ENCODE peak calls at places on chromosomes 5 and 9, in eight cellular contexts. One of them, this sample, is unnamed.
A peak's percentile ranks its signal among the peaks of the same experiment; 100 is the strongest.

GRCh38 chr5:102666164-102666951 is 88.7 kb upstream of the PAM start:
- DNase-seq in osteocyte: no peak
- DNase-seq in Ammon's horn: peak; percentile 66
- DNase-seq in midbrain: no peak
- DNase-seq in HCT116: no peak
- DNase-seq in NCI-H1436: peak; percentile 43
- DNase-seq in A172: no peak
- DNase-seq in HS-5: no peak
- DNase-seq in this sample: no peak

GRCh38 chr9:115367780-115368179 is 249.8 kb upstream of the TNC start:
- DNase-seq in osteocyte: no peak
- DNase-seq in Ammon's horn: no peak
- DNase-seq in midbrain: no peak
- DNase-seq in HCT116: no peak
- DNase-seq in NCI-H1436: no peak
- DNase-seq in A172: no peak
- DNase-seq in HS-5: no peak
- DNase-seq in this sample: no peak

GRCh38 chr5:40410939-40411635 is 268.6 kb upstream of the PTGER4 start:
- DNase-seq in osteocyte: no peak
- DNase-seq in Ammon's horn: peak; percentile 33
- DNase-seq in midbrain: no peak
- DNase-seq in HCT116: no peak
- DNase-seq in NCI-H1436: no peak
- DNase-seq in A172: peak; percentile 81
- DNase-seq in HS-5: peak; percentile 39
- DNase-seq in this sample: no peak

GRCh38 chr9:124799274-124800006 is 22.5 kb downstream of the OLFML2A start:
- DNase-seq in osteocyte: no peak
- DNase-seq in Ammon's horn: no peak
- DNase-seq in midbrain: no peak
- DNase-seq in HCT116: no peak
- DNase-seq in NCI-H1436: no peak
- DNase-seq in A172: no peak
- DNase-seq in HS-5: no peak
- DNase-seq in this sample: no peak

GRCh38 chr5:108801776-108802175 is 54.1 kb downstream of the FER start:
- DNase-seq in osteocyte: no peak
- DNase-seq in Ammon's horn: no peak
- DNase-seq in midbrain: no peak
- DNase-seq in HCT116: peak; percentile 84
- DNase-seq in NCI-H1436: no peak
- DNase-seq in A172: peak; percentile 95
- DNase-seq in HS-5: peak; percentile 83
- DNase-seq in this sample: no peak

GRCh38 chr9:134951461-134951860 is 33.7 kb upstream of the FCN1 start:
- DNase-seq in osteocyte: no peak
- DNase-seq in Ammon's horn: no peak
- DNase-seq in midbrain: no peak
- DNase-seq in HCT116: no peak
- DNase-seq in NCI-H1436: no peak
- DNase-seq in A172: no peak
- DNase-seq in HS-5: no peak
- DNase-seq in this sample: no peak

GRCh38 chr5:107430077-107430625 is 240.6 kb downstream of the EFNA5 start:
- DNase-seq in osteocyte: no peak
- DNase-seq in Ammon's horn: no peak
- DNase-seq in midbrain: no peak
- DNase-seq in HCT116: no peak
- DNase-seq in NCI-H1436: no peak
- DNase-seq in A172: no peak
- DNase-seq in HS-5: no peak
- DNase-seq in this sample: no peak

GRCh38 chr9:138008081-138008841 is 130.7 kb downstream of the CACNA1B start:
- DNase-seq in osteocyte: no peak
- DNase-seq in Ammon's horn: no peak
- DNase-seq in midbrain: no peak
- DNase-seq in HCT116: no peak
- DNase-seq in NCI-H1436: no peak
- DNase-seq in A172: peak; percentile 55
- DNase-seq in HS-5: peak; percentile 43
- DNase-seq in this sample: peak; percentile 60

GRCh38 chr9:112725961-112726360 is 8.0 kb upstream of the INIP start:
- DNase-seq in osteocyte: no peak
- DNase-seq in Ammon's horn: no peak
- DNase-seq in midbrain: no peak
- DNase-seq in HCT116: no peak
- DNase-seq in NCI-H1436: no peak
- DNase-seq in A172: no peak
- DNase-seq in HS-5: no peak
- DNase-seq in this sample: no peak

GRCh38 chr9:16726023-16726422 is 144.4 kb downstream of the BNC2 start:
- DNase-seq in osteocyte: no peak
- DNase-seq in Ammon's horn: no peak
- DNase-seq in midbrain: no peak
- DNase-seq in HCT116: no peak
- DNase-seq in NCI-H1436: no peak
- DNase-seq in A172: peak; percentile 52
- DNase-seq in HS-5: no peak
- DNase-seq in this sample: no peak

GRCh38 chr9:4137755-4138154 is 162.1 kb downstream of the GLIS3 start:
- DNase-seq in osteocyte: no peak
- DNase-seq in Ammon's horn: no peak
- DNase-seq in midbrain: no peak
- DNase-seq in HCT116: no peak
- DNase-seq in NCI-H1436: no peak
- DNase-seq in A172: peak; percentile 65
- DNase-seq in HS-5: peak; percentile 76
- DNase-seq in this sample: no peak

GRCh38 chr5:67536892-67537291 is 340.3 kb upstream of the CD180 start:
- DNase-seq in osteocyte: no peak
- DNase-seq in Ammon's horn: no peak
- DNase-seq in midbrain: no peak
- DNase-seq in HCT116: no peak
- DNase-seq in NCI-H1436: no peak
- DNase-seq in A172: no peak
- DNase-seq in HS-5: no peak
- DNase-seq in this sample: no peak

GRCh38 chr5:78889759-78890158 is 95.4 kb downstream of the ARSB start:
- DNase-seq in osteocyte: no peak
- DNase-seq in Ammon's horn: no peak
- DNase-seq in midbrain: no peak
- DNase-seq in HCT116: no peak
- DNase-seq in NCI-H1436: no peak
- DNase-seq in A172: peak; percentile 47
- DNase-seq in HS-5: peak; percentile 58
- DNase-seq in this sample: no peak

GRCh38 chr9:93651521-93651950 is 75.2 kb downstream of the PHF2 start:
- DNase-seq in osteocyte: no peak
- DNase-seq in Ammon's horn: no peak
- DNase-seq in midbrain: no peak
- DNase-seq in HCT116: no peak
- DNase-seq in NCI-H1436: no peak
- DNase-seq in A172: no peak
- DNase-seq in HS-5: no peak
- DNase-seq in this sample: peak; percentile 52

GRCh38 chr5:88870280-88870679 is 12.7 kb downstream of the MEF2C start:
- DNase-seq in osteocyte: no peak
- DNase-seq in Ammon's horn: no peak
- DNase-seq in midbrain: no peak
- DNase-seq in HCT116: no peak
- DNase-seq in NCI-H1436: no peak
- DNase-seq in A172: no peak
- DNase-seq in HS-5: no peak
- DNase-seq in this sample: no peak

GRCh38 chr9:34331191-34331590 is 1.8 kb downstream of the NUDT2 start:
- DNase-seq in osteocyte: no peak
- DNase-seq in Ammon's horn: no peak
- DNase-seq in midbrain: no peak
- DNase-seq in HCT116: no peak
- DNase-seq in NCI-H1436: no peak
- DNase-seq in A172: no peak
- DNase-seq in HS-5: no peak
- DNase-seq in this sample: no peak

GRCh38 chr5:134093351-134093750 is 21.1 kb upstream of the TCF7 start:
- DNase-seq in osteocyte: no peak
- DNase-seq in Ammon's horn: no peak
- DNase-seq in midbrain: no peak
- DNase-seq in HCT116: no peak
- DNase-seq in NCI-H1436: no peak
- DNase-seq in A172: no peak
- DNase-seq in HS-5: no peak
- DNase-seq in this sample: no peak

GRCh38 chr5:130198927-130199326 is 294.7 kb downstream of the CHSY3 start:
- DNase-seq in osteocyte: no peak
- DNase-seq in Ammon's horn: no peak
- DNase-seq in midbrain: no peak
- DNase-seq in HCT116: peak; percentile 48
- DNase-seq in NCI-H1436: no peak
- DNase-seq in A172: peak; percentile 39
- DNase-seq in HS-5: no peak
- DNase-seq in this sample: no peak

GRCh38 chr9:70091553-70091952 is 47.9 kb downstream of the MAMDC2 start:
- DNase-seq in osteocyte: no peak
- DNase-seq in Ammon's horn: no peak
- DNase-seq in midbrain: no peak
- DNase-seq in HCT116: no peak
- DNase-seq in NCI-H1436: peak; percentile 61
- DNase-seq in A172: no peak
- DNase-seq in HS-5: no peak
- DNase-seq in this sample: no peak

GRCh38 chr9:71681104-71681707 is 87.1 kb downstream of the CEMIP2 start:
- DNase-seq in osteocyte: no peak
- DNase-seq in Ammon's horn: no peak
- DNase-seq in midbrain: no peak
- DNase-seq in HCT116: no peak
- DNase-seq in NCI-H1436: no peak
- DNase-seq in A172: no peak
- DNase-seq in HS-5: no peak
- DNase-seq in this sample: no peak

GRCh38 chr5:149014634-149015033 is 48.2 kb downstream of the SH3TC2 start:
- DNase-seq in osteocyte: no peak
- DNase-seq in Ammon's horn: no peak
- DNase-seq in midbrain: no peak
- DNase-seq in HCT116: no peak
- DNase-seq in NCI-H1436: no peak
- DNase-seq in A172: no peak
- DNase-seq in HS-5: no peak
- DNase-seq in this sample: no peak

GRCh38 chr5:72138943-72139467 is 31.7 kb downstream of the MAP1B start:
- DNase-seq in osteocyte: no peak
- DNase-seq in Ammon's horn: no peak
- DNase-seq in midbrain: no peak
- DNase-seq in HCT116: no peak
- DNase-seq in NCI-H1436: no peak
- DNase-seq in A172: peak; percentile 87
- DNase-seq in HS-5: peak; percentile 94
- DNase-seq in this sample: no peak

GRCh38 chr9:20473566-20474116 is 148.7 kb downstream of the MLLT3 start:
- DNase-seq in osteocyte: no peak
- DNase-seq in Ammon's horn: no peak
- DNase-seq in midbrain: no peak
- DNase-seq in HCT116: no peak
- DNase-seq in NCI-H1436: no peak
- DNase-seq in A172: no peak
- DNase-seq in HS-5: no peak
- DNase-seq in this sample: no peak

GRCh38 chr5:81326554-81326953 is 25.2 kb downstream of the ZCCHC9 start:
- DNase-seq in osteocyte: no peak
- DNase-seq in Ammon's horn: no peak
- DNase-seq in midbrain: no peak
- DNase-seq in HCT116: no peak
- DNase-seq in NCI-H1436: no peak
- DNase-seq in A172: no peak
- DNase-seq in HS-5: no peak
- DNase-seq in this sample: no peak

GRCh38 chr5:103207653-103208052 is 50.9 kb upstream of the MACIR start:
- DNase-seq in osteocyte: no peak
- DNase-seq in Ammon's horn: no peak
- DNase-seq in midbrain: no peak
- DNase-seq in HCT116: no peak
- DNase-seq in NCI-H1436: no peak
- DNase-seq in A172: no peak
- DNase-seq in HS-5: no peak
- DNase-seq in this sample: no peak

GRCh38 chr5:152711996-152712395 is 306.9 kb upstream of the NMUR2 start:
- DNase-seq in osteocyte: no peak
- DNase-seq in Ammon's horn: no peak
- DNase-seq in midbrain: no peak
- DNase-seq in HCT116: no peak
- DNase-seq in NCI-H1436: no peak
- DNase-seq in A172: no peak
- DNase-seq in HS-5: no peak
- DNase-seq in this sample: no peak

GRCh38 chr5:178098685-178099084 is 14.6 kb upstream of the N4BP3 start:
- DNase-seq in osteocyte: no peak
- DNase-seq in Ammon's horn: no peak
- DNase-seq in midbrain: no peak
- DNase-seq in HCT116: no peak
- DNase-seq in NCI-H1436: no peak
- DNase-seq in A172: no peak
- DNase-seq in HS-5: no peak
- DNase-seq in this sample: no peak

GRCh38 chr5:28374492-28374934 is 1336.1 kb upstream of the CDH9 start:
- DNase-seq in osteocyte: no peak
- DNase-seq in Ammon's horn: no peak
- DNase-seq in midbrain: no peak
- DNase-seq in HCT116: no peak
- DNase-seq in NCI-H1436: peak; percentile 4
- DNase-seq in A172: peak; percentile 27
- DNase-seq in HS-5: no peak
- DNase-seq in this sample: no peak

GRCh38 chr9:123063172-123063508 is 29.7 kb downstream of the GPR21 start:
- DNase-seq in osteocyte: no peak
- DNase-seq in Ammon's horn: no peak
- DNase-seq in midbrain: no peak
- DNase-seq in HCT116: no peak
- DNase-seq in NCI-H1436: no peak
- DNase-seq in A172: peak; percentile 20
- DNase-seq in HS-5: no peak
- DNase-seq in this sample: no peak

GRCh38 chr9:31336391-31336790 is 1048.1 kb upstream of the ACO1 start:
- DNase-seq in osteocyte: no peak
- DNase-seq in Ammon's horn: peak; percentile 8
- DNase-seq in midbrain: no peak
- DNase-seq in HCT116: no peak
- DNase-seq in NCI-H1436: no peak
- DNase-seq in A172: no peak
- DNase-seq in HS-5: no peak
- DNase-seq in this sample: no peak

GRCh38 chr9:106587021-106587420 is 275.9 kb upstream of the ZNF462 start:
- DNase-seq in osteocyte: no peak
- DNase-seq in Ammon's horn: no peak
- DNase-seq in midbrain: no peak
- DNase-seq in HCT116: no peak
- DNase-seq in NCI-H1436: no peak
- DNase-seq in A172: peak; percentile 28
- DNase-seq in HS-5: no peak
- DNase-seq in this sample: no peak

GRCh38 chr5:147303251-147303650 is 68.4 kb downstream of the STK32A start:
- DNase-seq in osteocyte: no peak
- DNase-seq in Ammon's horn: no peak
- DNase-seq in midbrain: no peak
- DNase-seq in HCT116: no peak
- DNase-seq in NCI-H1436: no peak
- DNase-seq in A172: peak; percentile 33
- DNase-seq in HS-5: no peak
- DNase-seq in this sample: no peak

GRCh38 chr5:141958773-141959172 is 771 bp upstream of the PCDH12 start:
- DNase-seq in osteocyte: no peak
- DNase-seq in Ammon's horn: no peak
- DNase-seq in midbrain: no peak
- DNase-seq in HCT116: no peak
- DNase-seq in NCI-H1436: no peak
- DNase-seq in A172: no peak
- DNase-seq in HS-5: no peak
- DNase-seq in this sample: no peak

GRCh38 chr9:98538626-98539031 is 170.1 kb downstream of the GABBR2 start:
- DNase-seq in osteocyte: no peak
- DNase-seq in Ammon's horn: no peak
- DNase-seq in midbrain: no peak
- DNase-seq in HCT116: no peak
- DNase-seq in NCI-H1436: peak; percentile 57
- DNase-seq in A172: no peak
- DNase-seq in HS-5: no peak
- DNase-seq in this sample: no peak

This sample was measured in type B pancreatic cell.